ENCODE peak calls at places on chromosome 10, in nine cellular contexts. P is COR-L47; K is GM04503; X is AG09319; T is cardiac muscle cell; G is activated T-helper 1 cell treated with anti-CD3 and anti-CD28 coated beads, Interleukin-12 subunit alpha, Interleukin-12 subunit beta, Interleukin-2, Interleukin-4 antibody, amounts not matched to agents 30 ng/mL and 10 ng/mL and 1 ng/mL, durations not matched to agents 14 hours and 24 hours and 36 hours; E is coronary artery; N is SW480; H is stimulated activated CD4-positive, alpha-beta T cell treated with anti-CD3 and anti-CD28 coated beads, TNF-alpha, amount 100 ng/mL, for 24 hours. O is an unnamed sample.

GRCh38 chr10:111551001-111551400 is 474.2 kb downstream of the ADRA2A start:
- DNase-seq in P (no peak), K (peak), X (no peak), T (no peak), G (no peak), E (no peak), N (no peak), H (no peak), O (no peak)

GRCh38 chr10:68900427-68901105 is 549 bp upstream of the DDX50 start:
- DNase-seq in P (no peak), K (peak), X (peak), T (no peak), G (no peak), E (no peak), N (peak), H (no peak), O (no peak)

GRCh38 chr10:45580781-45581496 is 91.6 kb downstream of the ZFAND4 start:
- DNase-seq in P (no peak), K (no peak), X (no peak), T (no peak), G (no peak), E (no peak), N (no peak), H (no peak), O (no peak)

GRCh38 chr10:71685554-71686202 is 33.9 kb downstream of the C10orf105 start:
- DNase-seq in P (no peak), K (no peak), X (no peak), T (no peak), G (no peak), E (no peak), N (no peak), H (no peak), O (no peak)

GRCh38 chr10:73159038-73159648 is 8.7 kb downstream of the ECD start:
- DNase-seq in P (peak), K (no peak), X (no peak), T (peak), G (peak), E (no peak), N (peak), H (peak), O (peak)

GRCh38 chr10:103193820-103194529 is 903 bp upstream of the NT5C2 start:
- DNase-seq in P (no peak), K (no peak), X (peak), T (peak), G (no peak), E (no peak), N (peak), H (no peak), O (no peak)

GRCh38 chr10:102220612-102221011 is 5.5 kb upstream of the ELOVL3 start:
- DNase-seq in P (no peak), K (no peak), X (no peak), T (no peak), G (no peak), E (no peak), N (no peak), H (no peak), O (no peak)

GRCh38 chr10:78478919-78479318 is 445.3 kb downstream of the RPS24 start:
- DNase-seq in P (no peak), K (no peak), X (no peak), T (no peak), G (no peak), E (no peak), N (no peak), H (no peak), O (no peak)

GRCh38 chr10:114404171-114405010 is at the start of gene AFAP1L2:
- DNase-seq in P (no peak), K (no peak), X (no peak), T (peak), G (no peak), E (no peak), N (peak), H (no peak), O (no peak)

GRCh38 chr10:7483848-7484247 is 73.0 kb upstream of the SFMBT2 start:
- DNase-seq in P (no peak), K (no peak), X (no peak), T (no peak), G (no peak), E (no peak), N (no peak), H (no peak), O (no peak)

GRCh38 chr10:110003524-110003885 is 4.3 kb upstream of the ADD3 start:
- DNase-seq in P (no peak), K (no peak), X (no peak), T (no peak), G (no peak), E (no peak), N (no peak), H (no peak), O (no peak)

GRCh38 chr10:6607778-6608177 is 27.7 kb upstream of the PRKCQ start:
- DNase-seq in P (no peak), K (no peak), X (no peak), T (peak), G (no peak), E (no peak), N (no peak), H (no peak), O (no peak)

GRCh38 chr10:132610071-132610701 is 72.6 kb downstream of the INPP5A start:
- DNase-seq in P (no peak), K (no peak), X (no peak), T (no peak), G (no peak), E (peak), N (no peak), H (no peak), O (no peak)

GRCh38 chr10:120580651-120581259 is 123.7 kb downstream of the PLPP4 start:
- DNase-seq in P (no peak), K (no peak), X (no peak), T (no peak), G (no peak), E (no peak), N (no peak), H (no peak), O (no peak)

GRCh38 chr10:132170561-132171361 is 16.0 kb upstream of the DPYSL4 start:
- DNase-seq in P (no peak), K (no peak), X (no peak), T (no peak), G (no peak), E (no peak), N (no peak), H (no peak), O (no peak)

GRCh38 chr10:99929360-99929759 is 80.4 kb downstream of the DNMBP start:
- DNase-seq in P (no peak), K (no peak), X (no peak), T (no peak), G (no peak), E (no peak), N (no peak), H (no peak), O (no peak)

GRCh38 chr10:91536101-91536500 is 96.8 kb downstream of the PPP1R3C start:
- DNase-seq in P (no peak), K (peak), X (peak), T (peak), G (no peak), E (no peak), N (no peak), H (no peak), O (no peak)

GRCh38 chr10:124165827-124166226 is 72.4 kb upstream of the CHST15 start:
- DNase-seq in P (no peak), K (no peak), X (no peak), T (no peak), G (no peak), E (no peak), N (no peak), H (no peak), O (no peak)

GRCh38 chr10:28072573-28072972 is 73.7 kb upstream of the ODAD2 start:
- DNase-seq in P (no peak), K (peak), X (no peak), T (no peak), G (no peak), E (no peak), N (no peak), H (no peak), O (no peak)

GRCh38 chr10:77391605-77392235 is 245.9 kb downstream of the KCNMA1 start:
- DNase-seq in P (peak), K (peak), X (peak), T (peak), G (no peak), E (peak), N (peak), H (peak), O (no peak)

GRCh38 chr10:63434866-63435854 is 30.6 kb downstream of the JMJD1C start:
- DNase-seq in P (no peak), K (no peak), X (no peak), T (no peak), G (no peak), E (no peak), N (no peak), H (no peak), O (no peak)

GRCh38 chr10:95742529-95742884 is 13.5 kb upstream of the ENTPD1 start:
- DNase-seq in P (peak), K (no peak), X (no peak), T (peak), G (no peak), E (no peak), N (no peak), H (no peak), O (no peak)

GRCh38 chr10:16509996-16510395 is 11.7 kb downstream of the C1QL3 start:
- DNase-seq in P (no peak), K (peak), X (no peak), T (peak), G (no peak), E (no peak), N (peak), H (no peak), O (no peak)

GRCh38 chr10:103833731-103834365 is 21.5 kb downstream of the SH3PXD2A start:
- DNase-seq in P (no peak), K (no peak), X (no peak), T (peak), G (no peak), E (no peak), N (no peak), H (no peak), O (no peak)

GRCh38 chr10:99612167-99612831 is 7.9 kb downstream of the SLC25A28 start:
- DNase-seq in P (no peak), K (no peak), X (peak), T (peak), G (no peak), E (no peak), N (peak), H (no peak), O (no peak)

GRCh38 chr10:75469018-75469616 is 37.7 kb downstream of the LRMDA start:
- DNase-seq in P (no peak), K (peak), X (peak), T (peak), G (no peak), E (peak), N (peak), H (no peak), O (no peak)

GRCh38 chr10:1198453-1199344 is 142.5 kb downstream of the WDR37 start:
- DNase-seq in P (no peak), K (no peak), X (no peak), T (no peak), G (no peak), E (no peak), N (no peak), H (no peak), O (no peak)

GRCh38 chr10:71456631-71457030 is 59.9 kb downstream of the CDH23 start:
- DNase-seq in P (no peak), K (no peak), X (no peak), T (no peak), G (no peak), E (no peak), N (no peak), H (no peak), O (no peak)

GRCh38 chr10:88525371-88526079 is 57.6 kb downstream of the RNLS start:
- DNase-seq in P (no peak), K (no peak), X (no peak), T (peak), G (no peak), E (no peak), N (peak), H (no peak), O (no peak)

GRCh38 chr10:6722616-6723004 is 142.5 kb upstream of the PRKCQ start:
- DNase-seq in P (no peak), K (peak), X (no peak), T (peak), G (no peak), E (no peak), N (no peak), H (peak), O (no peak)

GRCh38 chr10:43262043-43262901 is 4.6 kb downstream of the RASGEF1A start:
- DNase-seq in P (peak), K (no peak), X (no peak), T (no peak), G (no peak), E (peak), N (no peak), H (no peak), O (no peak)

GRCh38 chr10:24381235-24382010 is 172.5 kb downstream of the KIAA1217 start:
- DNase-seq in P (no peak), K (no peak), X (no peak), T (no peak), G (no peak), E (no peak), N (no peak), H (no peak), O (no peak)

O was measured in activated T-helper 2 cell treated with anti-CD3 and anti-CD28 coated beads, Interferon-gamma antibody, Interleukin-2, Interleukin-4, amounts not matched to agents 10 μg/mL and 5 μg/mL and 100 μg/mL, durations not matched to agents 14 hours and 24 hours and 36 hours.